ENCODE peak calls at places on chromosomes 13 and 19, in six cellular contexts. One of them, this sample, is unnamed.

GRCh38 chr13:46751811-46752635 is 44.9 kb downstream of the ESD start:
- DNase-seq in NCI-H69: peak
- DNase-seq in HCEC 1CT: peak
- DNase-seq in nephron progenitor cell: no peak
- DNase-seq in upper lobe of right lung: no peak
- DNase-seq in heart right ventricle: no peak
- DNase-seq in this sample: no peak

GRCh38 chr13:76764429-76764828 is 121.8 kb downstream of the KCTD12 start:
- DNase-seq in NCI-H69: peak
- DNase-seq in HCEC 1CT: no peak
- DNase-seq in nephron progenitor cell: peak
- DNase-seq in upper lobe of right lung: peak
- DNase-seq in heart right ventricle: peak
- DNase-seq in this sample: peak

GRCh38 chr13:29525757-29526156 is 69.7 kb downstream of the SLC7A1 start:
- DNase-seq in NCI-H69: no peak
- DNase-seq in HCEC 1CT: no peak
- DNase-seq in nephron progenitor cell: no peak
- DNase-seq in upper lobe of right lung: no peak
- DNase-seq in heart right ventricle: no peak
- DNase-seq in this sample: no peak

GRCh38 chr19:49339364-49340068 is 4.3 kb downstream of the CD37 start:
- DNase-seq in NCI-H69: peak
- DNase-seq in HCEC 1CT: no peak
- DNase-seq in nephron progenitor cell: peak
- DNase-seq in upper lobe of right lung: peak
- DNase-seq in heart right ventricle: peak
- DNase-seq in this sample: peak

GRCh38 chr13:81395368-81395767 is 1054.4 kb upstream of the SPRY2 start:
- DNase-seq in NCI-H69: peak
- DNase-seq in HCEC 1CT: peak
- DNase-seq in nephron progenitor cell: peak
- DNase-seq in upper lobe of right lung: no peak
- DNase-seq in heart right ventricle: no peak
- DNase-seq in this sample: peak

GRCh38 chr13:113977976-113978375 is 4.1 kb upstream of the C13orf46 start:
- DNase-seq in NCI-H69: no peak
- DNase-seq in HCEC 1CT: no peak
- DNase-seq in nephron progenitor cell: no peak
- DNase-seq in upper lobe of right lung: peak
- DNase-seq in heart right ventricle: no peak
- DNase-seq in this sample: no peak

GRCh38 chr19:28793391-28794168 is 419.4 kb downstream of the UQCRFS1 start:
- DNase-seq in NCI-H69: no peak
- DNase-seq in HCEC 1CT: no peak
- DNase-seq in nephron progenitor cell: peak
- DNase-seq in upper lobe of right lung: no peak
- DNase-seq in heart right ventricle: no peak
- DNase-seq in this sample: no peak

GRCh38 chr13:113046066-113046882 is 59.3 kb upstream of the F7 start:
- DNase-seq in NCI-H69: no peak
- DNase-seq in HCEC 1CT: no peak
- DNase-seq in nephron progenitor cell: no peak
- DNase-seq in upper lobe of right lung: no peak
- DNase-seq in heart right ventricle: no peak
- DNase-seq in this sample: no peak

GRCh38 chr19:12703056-12703455 is 6.6 kb upstream of the FBXW9 start:
- DNase-seq in NCI-H69: peak
- DNase-seq in HCEC 1CT: peak
- DNase-seq in nephron progenitor cell: peak
- DNase-seq in upper lobe of right lung: no peak
- DNase-seq in heart right ventricle: no peak
- DNase-seq in this sample: peak

GRCh38 chr13:29578300-29579048 is 17.0 kb downstream of the SLC7A1 start:
- DNase-seq in NCI-H69: no peak
- DNase-seq in HCEC 1CT: no peak
- DNase-seq in nephron progenitor cell: no peak
- DNase-seq in upper lobe of right lung: no peak
- DNase-seq in heart right ventricle: no peak
- DNase-seq in this sample: no peak

GRCh38 chr13:98332691-98333090 is 155.6 kb upstream of the RNF113B start:
- DNase-seq in NCI-H69: no peak
- DNase-seq in HCEC 1CT: no peak
- DNase-seq in nephron progenitor cell: no peak
- DNase-seq in upper lobe of right lung: no peak
- DNase-seq in heart right ventricle: no peak
- DNase-seq in this sample: no peak

GRCh38 chr19:20423381-20424207 is 142.0 kb downstream of the ZNF737 start:
- DNase-seq in NCI-H69: no peak
- DNase-seq in HCEC 1CT: peak
- DNase-seq in nephron progenitor cell: peak
- DNase-seq in upper lobe of right lung: peak
- DNase-seq in heart right ventricle: peak
- DNase-seq in this sample: peak

GRCh38 chr19:41377977-41378707 is 1.8 kb downstream of the TMEM91 start:
- DNase-seq in NCI-H69: peak
- DNase-seq in HCEC 1CT: no peak
- DNase-seq in nephron progenitor cell: peak
- DNase-seq in upper lobe of right lung: no peak
- DNase-seq in heart right ventricle: no peak
- DNase-seq in this sample: no peak

GRCh38 chr19:35266149-35266903 is 2.4 kb upstream of the USF2 start:
- DNase-seq in NCI-H69: peak
- DNase-seq in HCEC 1CT: no peak
- DNase-seq in nephron progenitor cell: no peak
- DNase-seq in upper lobe of right lung: peak
- DNase-seq in heart right ventricle: no peak
- DNase-seq in this sample: no peak

GRCh38 chr19:33429891-33430673 is 56.6 kb downstream of the CEBPG start:
- DNase-seq in NCI-H69: peak
- DNase-seq in HCEC 1CT: no peak
- DNase-seq in nephron progenitor cell: no peak
- DNase-seq in upper lobe of right lung: peak
- DNase-seq in heart right ventricle: no peak
- DNase-seq in this sample: no peak

GRCh38 chr13:84126671-84127171 is 244.4 kb upstream of the SLITRK1 start:
- DNase-seq in NCI-H69: peak
- DNase-seq in HCEC 1CT: no peak
- DNase-seq in nephron progenitor cell: no peak
- DNase-seq in upper lobe of right lung: no peak
- DNase-seq in heart right ventricle: no peak
- DNase-seq in this sample: peak

GRCh38 chr13:28329395-28330158 is 165.4 kb downstream of the FLT1 start:
- DNase-seq in NCI-H69: no peak
- DNase-seq in HCEC 1CT: peak
- DNase-seq in nephron progenitor cell: no peak
- DNase-seq in upper lobe of right lung: no peak
- DNase-seq in heart right ventricle: peak
- DNase-seq in this sample: no peak

GRCh38 chr19:18416778-18417249 is 2.4 kb upstream of the SSBP4 start:
- DNase-seq in NCI-H69: peak
- DNase-seq in HCEC 1CT: peak
- DNase-seq in nephron progenitor cell: peak
- DNase-seq in upper lobe of right lung: peak
- DNase-seq in heart right ventricle: peak
- DNase-seq in this sample: peak

GRCh38 chr19:32902448-32902847 is 32.9 kb upstream of the SLC7A9 start:
- DNase-seq in NCI-H69: no peak
- DNase-seq in HCEC 1CT: no peak
- DNase-seq in nephron progenitor cell: no peak
- DNase-seq in upper lobe of right lung: no peak
- DNase-seq in heart right ventricle: no peak
- DNase-seq in this sample: no peak

GRCh38 chr19:52640916-52641315 is 2.8 kb upstream of the ZNF83 start:
- DNase-seq in NCI-H69: peak
- DNase-seq in HCEC 1CT: no peak
- DNase-seq in nephron progenitor cell: peak
- DNase-seq in upper lobe of right lung: no peak
- DNase-seq in heart right ventricle: no peak
- DNase-seq in this sample: no peak

GRCh38 chr19:2550431-2551171 is 74.7 kb downstream of the GADD45B start:
- DNase-seq in NCI-H69: no peak
- DNase-seq in HCEC 1CT: no peak
- DNase-seq in nephron progenitor cell: no peak
- DNase-seq in upper lobe of right lung: peak
- DNase-seq in heart right ventricle: peak
- DNase-seq in this sample: no peak

This sample was measured in NCI-H146.